ENCODE peak calls at places on chromosome 6, in ten cellular contexts. R is NAMALWA; G is MM.1S; N is BJ; U is CD4-positive, alpha-beta memory T cell; C is AG20443; T is EL; L is GM12865; D is GM20000; O is non-pigmented ciliary epithelial cell. X is an unnamed sample.

GRCh38 chr6:154931741-154932424 is 63.2 kb upstream of the TIAM2 start:
- DNase-seq in G (no peak), U (no peak), O (no peak), T (peak), N (peak), D (no peak), C (peak), R (peak), L (no peak), X (peak)

GRCh38 chr6:89406157-89406556 is 5.9 kb downstream of the RRAGD start:
- DNase-seq in U (no peak), O (no peak), D (no peak), G (no peak), L (no peak), T (no peak), C (no peak), R (no peak), N (no peak), X (no peak)

GRCh38 chr6:157831424-157832249 is 8.6 kb downstream of the SNX9 start:
- DNase-seq in N (no peak), R (no peak), T (no peak), U (no peak), O (no peak), D (no peak), L (no peak), C (no peak), G (no peak), X (no peak)

GRCh38 chr6:6696867-6697531 is 108.5 kb downstream of the LY86 start:
- DNase-seq in T (peak), R (peak), N (no peak), U (no peak), C (peak), G (no peak), D (peak), O (no peak), L (peak), X (peak)

GRCh38 chr6:32152414-32153251 is 894 bp upstream of the PRRT1 start:
- DNase-seq in G (no peak), O (no peak), U (no peak), C (peak), N (no peak), L (no peak), D (no peak), R (no peak), T (peak), X (peak)

GRCh38 chr6:13229205-13230085 is 98.9 kb downstream of the TBC1D7 start:
- DNase-seq in O (no peak), L (peak), C (no peak), G (peak), N (no peak), T (peak), U (peak), R (no peak), D (peak), X (no peak)

GRCh38 chr6:43762410-43762768 is 7.6 kb upstream of the VEGFA start:
- DNase-seq in L (no peak), R (no peak), D (no peak), T (no peak), O (no peak), C (no peak), N (no peak), U (no peak), G (no peak), X (no peak)

GRCh38 chr6:73451166-73452106 is 661 bp downstream of the CGAS start:
- DNase-seq in C (peak), O (no peak), R (peak), L (peak), T (peak), N (no peak), D (peak), G (peak), U (peak), X (peak)

GRCh38 chr6:111997863-111998191 is 56.1 kb upstream of the CCN6 start:
- DNase-seq in N (no peak), T (no peak), U (no peak), D (no peak), O (no peak), G (no peak), L (no peak), C (no peak), R (no peak), X (no peak)

GRCh38 chr6:107706516-107706915 is 117.6 kb downstream of the SCML4 start:
- DNase-seq in C (no peak), G (no peak), N (no peak), T (no peak), O (no peak), L (no peak), R (no peak), U (no peak), D (no peak), X (no peak)